ENCODE peak calls at places on chromosomes 4 and X, in eight cellular contexts. V is right atrium auricular region, M is epithelial cell of esophagus, K is nephron progenitor cell, N is GM10248, L is neural progenitor cell, U is H1, Y is thoracic aorta. C is an unnamed sample.
A peak's percentile ranks its signal among the peaks of the same experiment; 100 is the strongest.

GRCh38 chr4:1982124-1983052 is 26.4 kb downstream of the NELFA start:
- DNase-seq in V (no peak), M (peak; percentile 15), K (no peak), N (no peak), L (no peak), U (no peak), Y (no peak), C (no peak)

GRCh38 chr4:100819505-100819904 is 301.7 kb upstream of the EMCN start:
- DNase-seq in V (no peak), M (no peak), K (no peak), N (no peak), L (no peak), U (no peak), Y (no peak), C (no peak)

GRCh38 chrX:41718481-41719245 is 5.3 kb upstream of the GPR82 start:
- DNase-seq in V (no peak), M (no peak), K (peak; percentile 21), N (no peak), L (peak; percentile 83), U (peak; percentile 48), Y (no peak), C (no peak)

GRCh38 chr4:101222156-101222845 is 125.0 kb downstream of the PPP3CA start:
- DNase-seq in V (no peak), M (peak; percentile 44), K (no peak), N (no peak), L (no peak), U (no peak), Y (no peak), C (no peak)

GRCh38 chr4:186728631-186729271 is 5.1 kb upstream of the FAT1 start:
- DNase-seq in V (no peak), M (peak; percentile 90), K (no peak), N (no peak), L (peak; percentile 42), U (no peak), Y (no peak), C (no peak)

GRCh38 chr4:79865253-79865652 is 207.8 kb downstream of the ANTXR2 start:
- DNase-seq in V (no peak), M (peak; percentile 53), K (no peak), N (no peak), L (no peak), U (no peak), Y (no peak), C (no peak)

GRCh38 chrX:40171513-40172168 is 73.9 kb upstream of the BCOR start:
- DNase-seq in V (no peak), M (peak; percentile 27), K (peak; percentile 53), N (peak; percentile 20), L (peak; percentile 64), U (peak; percentile 42), Y (no peak), C (peak; percentile 28)

GRCh38 chr4:18733956-18734872 is 712.7 kb upstream of the LCORL start:
- DNase-seq in V (no peak), M (no peak), K (no peak), N (no peak), L (no peak), U (no peak), Y (no peak), C (no peak)

GRCh38 chr4:94831607-94832006 is 73.9 kb downstream of the BMPR1B start:
- DNase-seq in V (no peak), M (no peak), K (no peak), N (no peak), L (no peak), U (no peak), Y (no peak), C (no peak)

GRCh38 chr4:20337261-20337664 is 85.6 kb downstream of the SLIT2 start:
- DNase-seq in V (no peak), M (no peak), K (no peak), N (no peak), L (no peak), U (no peak), Y (no peak), C (no peak)

GRCh38 chrX:39158801-39159657 is 357.8 kb downstream of the MID1IP1 start:
- DNase-seq in V (peak; percentile 11), M (no peak), K (no peak), N (no peak), L (no peak), U (no peak), Y (no peak), C (no peak)

GRCh38 chrX:143121471-143121870 is 95.7 kb downstream of the SPANXN4 start:
- DNase-seq in V (no peak), M (no peak), K (no peak), N (no peak), L (peak; percentile 35), U (no peak), Y (no peak), C (no peak)

GRCh38 chrX:118968031-118968430 is 6.4 kb upstream of the LONRF3 start:
- DNase-seq in V (no peak), M (peak; percentile 41), K (no peak), N (no peak), L (no peak), U (no peak), Y (no peak), C (no peak)

GRCh38 chr4:111556861-111557260 is 588.4 kb upstream of the FAM241A start:
- DNase-seq in V (no peak), M (peak; percentile 70), K (no peak), N (no peak), L (no peak), U (no peak), Y (no peak), C (no peak)

GRCh38 chr4:62126064-62126732 is 926.1 kb downstream of the ADGRL3 start:
- DNase-seq in V (no peak), M (no peak), K (no peak), N (no peak), L (no peak), U (no peak), Y (no peak), C (no peak)

GRCh38 chr4:62133977-62134376 is 933.9 kb downstream of the ADGRL3 start:
- DNase-seq in V (no peak), M (no peak), K (no peak), N (no peak), L (no peak), U (no peak), Y (no peak), C (no peak)

GRCh38 chr4:62133498-62133897 is 933.4 kb downstream of the ADGRL3 start:
- DNase-seq in V (no peak), M (no peak), K (no peak), N (no peak), L (no peak), U (no peak), Y (no peak), C (no peak)

GRCh38 chr4:62135565-62136156 is 935.5 kb downstream of the ADGRL3 start:
- DNase-seq in V (no peak), M (no peak), K (no peak), N (no peak), L (no peak), U (no peak), Y (no peak), C (no peak)

GRCh38 chr4:62131049-62131448 is 930.9 kb downstream of the ADGRL3 start:
- DNase-seq in V (no peak), M (no peak), K (no peak), N (no peak), L (no peak), U (no peak), Y (no peak), C (no peak)
- TF ChIP-seq CTCF in V (no peak), M (no peak), K (no peak), N (no peak), L (no peak), U (no peak), Y (no peak), C (no peak)

GRCh38 chr4:82500106-82500738 is 61.6 kb downstream of the TMEM150C start:
- DNase-seq in V (no peak), M (peak; percentile 35), K (no peak), N (no peak), L (no peak), U (no peak), Y (no peak), C (no peak)

GRCh38 chr4:82496349-82496748 is 65.4 kb downstream of the TMEM150C start:
- DNase-seq in V (no peak), M (no peak), K (no peak), N (no peak), L (no peak), U (no peak), Y (no peak), C (no peak)

GRCh38 chr4:82499705-82500104 is 62.1 kb downstream of the TMEM150C start:
- DNase-seq in V (no peak), M (no peak), K (no peak), N (no peak), L (no peak), U (no peak), Y (no peak), C (no peak)

DNA sequence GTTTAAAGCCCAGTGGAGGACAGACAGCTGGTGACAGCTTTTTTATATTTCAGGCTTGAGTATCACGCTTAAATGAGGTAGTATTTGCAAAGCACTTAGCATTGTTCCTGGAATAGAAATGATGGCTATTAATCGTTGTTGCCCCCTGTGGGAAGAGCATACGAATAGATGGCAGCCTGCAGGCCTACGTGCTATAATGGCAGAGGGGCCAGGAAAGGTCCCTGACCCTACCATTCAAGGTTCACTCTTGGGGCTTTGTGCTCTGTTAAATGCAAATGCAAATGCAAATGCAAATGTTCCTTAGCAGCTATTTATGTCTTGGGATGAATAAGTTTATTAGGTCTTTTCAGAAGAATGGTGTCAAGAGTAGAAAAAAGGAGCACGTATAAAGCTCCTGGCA is 61.0 kb downstream of the TMEM150C start:
- DNase-seq in V (no peak), M (no peak), K (no peak), N (no peak), L (peak; percentile 26), U (no peak), Y (no peak), C (no peak)
- TF ChIP-seq CTCF in V (no peak), M (no peak), K (no peak), N (no peak), L (no peak), U (no peak), Y (no peak), C (no peak)

DNA sequence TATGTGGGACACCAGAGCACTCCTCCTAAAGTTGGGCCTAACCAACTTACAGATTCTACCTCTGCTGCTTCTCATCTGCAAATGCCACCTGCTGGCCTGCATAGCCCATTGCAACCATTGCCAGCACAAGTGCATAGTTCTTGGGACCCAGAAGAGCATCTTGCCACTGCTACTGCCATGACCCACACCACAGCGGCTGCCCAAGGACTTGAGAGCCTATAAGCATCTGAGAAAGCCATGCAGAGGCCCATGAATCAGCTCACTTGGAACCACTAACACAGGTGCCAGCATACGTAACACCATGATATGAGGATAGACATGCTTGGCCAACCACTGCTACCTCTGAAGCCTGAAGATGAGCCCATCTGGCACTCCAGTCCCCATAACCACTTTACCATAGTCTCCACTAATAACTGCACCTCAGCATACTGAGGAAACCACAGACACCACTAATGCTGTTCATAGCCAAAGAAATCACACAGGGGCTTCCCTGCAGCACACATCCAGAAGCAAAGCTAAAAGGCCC is 258.1 kb upstream of the AGTR2 start:
- DNase-seq in V (no peak), M (no peak), K (no peak), N (no peak), L (peak; percentile 9), U (no peak), Y (no peak), C (peak; percentile 9)
- TF ChIP-seq CTCF in V (peak; percentile 39), M (no peak), K (no peak), N (no peak), L (peak; percentile 40), U (peak; percentile 42), Y (no peak), C (no peak)

DNA sequence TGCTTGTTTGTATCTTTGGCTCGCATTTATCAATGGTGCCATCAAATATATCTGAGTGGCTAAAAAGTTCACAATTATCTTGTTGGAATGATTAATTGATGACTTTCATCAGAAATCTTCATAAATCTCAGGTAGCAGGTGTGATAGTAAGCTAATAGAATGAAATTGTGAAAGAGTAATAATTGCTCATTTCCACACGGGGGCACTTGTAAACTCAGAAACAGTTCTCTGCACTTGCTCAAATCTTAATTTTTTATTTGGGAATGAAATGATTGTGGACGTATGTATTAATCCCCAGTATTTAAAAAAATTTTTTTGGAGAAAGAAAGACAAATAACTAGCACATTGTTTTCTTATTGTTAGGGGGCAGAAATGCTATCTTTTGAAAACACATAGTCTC is 132.8 kb downstream of the DTHD1 start:
- DNase-seq in V (no peak), M (peak; percentile 43), K (no peak), N (no peak), L (no peak), U (no peak), Y (no peak), C (peak; percentile 8)
- TF ChIP-seq CTCF in V (peak; percentile 40), M (peak; percentile 47), K (peak; percentile 30), N (peak; percentile 12), L (peak; percentile 49), U (no peak), Y (no peak), C (peak; percentile 33)